ENCODE peak calls at places on chromosomes 3 and 15, in nine cellular contexts. One of them, this sample, is unnamed.

GRCh38 chr3:65924762-65925161 is 114.0 kb downstream of the MAGI1 start:
- DNase-seq in GM23338: no peak
- DNase-seq in psoas muscle: no peak
- DNase-seq in RWPE2: no peak
- DNase-seq in heart right ventricle: no peak
- DNase-seq in hepatocyte: no peak
- DNase-seq in WERI-Rb-1: no peak
- DNase-seq in ovary: no peak
- DNase-seq in breast epithelium: no peak
- DNase-seq in this sample: no peak

GRCh38 chr3:78285032-78285728 is 1245.3 kb downstream of the ROBO2 start:
- DNase-seq in ovary: no peak
- DNase-seq in WERI-Rb-1: no peak
- DNase-seq in psoas muscle: no peak
- DNase-seq in breast epithelium: no peak
- DNase-seq in hepatocyte: no peak
- DNase-seq in GM23338: peak
- DNase-seq in RWPE2: no peak
- DNase-seq in heart right ventricle: no peak
- DNase-seq in this sample: no peak

GRCh38 chr15:48989175-48989574 is 25.5 kb upstream of the SHC4 start:
- DNase-seq in psoas muscle: no peak
- DNase-seq in heart right ventricle: no peak
- DNase-seq in WERI-Rb-1: no peak
- DNase-seq in breast epithelium: no peak
- DNase-seq in ovary: no peak
- DNase-seq in hepatocyte: no peak
- DNase-seq in GM23338: no peak
- DNase-seq in RWPE2: no peak
- DNase-seq in this sample: no peak

GRCh38 chr15:99925661-99926461 is 192.6 kb upstream of the LYSMD4 start:
- DNase-seq in RWPE2: no peak
- DNase-seq in GM23338: peak
- DNase-seq in heart right ventricle: peak
- DNase-seq in ovary: peak
- DNase-seq in psoas muscle: peak
- DNase-seq in breast epithelium: peak
- DNase-seq in hepatocyte: peak
- DNase-seq in WERI-Rb-1: peak
- DNase-seq in this sample: peak

GRCh38 chr3:81463761-81464160 is 297.7 kb downstream of the GBE1 start:
- DNase-seq in hepatocyte: no peak
- DNase-seq in ovary: no peak
- DNase-seq in GM23338: no peak
- DNase-seq in heart right ventricle: no peak
- DNase-seq in RWPE2: no peak
- DNase-seq in WERI-Rb-1: no peak
- DNase-seq in breast epithelium: no peak
- DNase-seq in psoas muscle: no peak
- DNase-seq in this sample: no peak

GRCh38 chr3:10515884-10516495 is 10.6 kb upstream of the ATP2B2 start:
- DNase-seq in breast epithelium: no peak
- DNase-seq in hepatocyte: no peak
- DNase-seq in ovary: peak
- DNase-seq in RWPE2: peak
- DNase-seq in heart right ventricle: no peak
- DNase-seq in WERI-Rb-1: no peak
- DNase-seq in psoas muscle: no peak
- DNase-seq in GM23338: peak
- DNase-seq in this sample: no peak

GRCh38 chr3:126349071-126349470 is 8.1 kb downstream of the KLF15 start:
- DNase-seq in hepatocyte: no peak
- DNase-seq in breast epithelium: no peak
- DNase-seq in WERI-Rb-1: peak
- DNase-seq in GM23338: no peak
- DNase-seq in ovary: peak
- DNase-seq in RWPE2: peak
- DNase-seq in psoas muscle: no peak
- DNase-seq in heart right ventricle: no peak
- DNase-seq in this sample: peak

GRCh38 chr3:100401674-100402036 is 316 bp downstream of the LNP1 start:
- DNase-seq in RWPE2: no peak
- DNase-seq in WERI-Rb-1: peak
- DNase-seq in GM23338: peak
- DNase-seq in breast epithelium: peak
- DNase-seq in heart right ventricle: peak
- DNase-seq in psoas muscle: peak
- DNase-seq in hepatocyte: peak
- DNase-seq in ovary: peak
- DNase-seq in this sample: peak

GRCh38 chr15:60530168-60530567 is 51.2 kb upstream of the ICE2 start:
- DNase-seq in heart right ventricle: no peak
- DNase-seq in WERI-Rb-1: no peak
- DNase-seq in hepatocyte: no peak
- DNase-seq in psoas muscle: no peak
- DNase-seq in GM23338: no peak
- DNase-seq in breast epithelium: no peak
- DNase-seq in RWPE2: no peak
- DNase-seq in ovary: no peak
- DNase-seq in this sample: no peak
- H3K27ac ChIP-seq in heart right ventricle: no peak
- H3K27ac ChIP-seq in WERI-Rb-1: no peak
- H3K27ac ChIP-seq in hepatocyte: no peak
- H3K27ac ChIP-seq in psoas muscle: no peak
- H3K27ac ChIP-seq in GM23338: no peak
- H3K27ac ChIP-seq in breast epithelium: no peak
- H3K27ac ChIP-seq in RWPE2: no peak
- H3K27ac ChIP-seq in ovary: no peak
- H3K27ac ChIP-seq in this sample: no peak

GRCh38 chr3:18445421-18446066 is 20.4 kb upstream of the SATB1 start:
- DNase-seq in psoas muscle: no peak
- DNase-seq in heart right ventricle: no peak
- DNase-seq in breast epithelium: no peak
- DNase-seq in WERI-Rb-1: peak
- DNase-seq in GM23338: peak
- DNase-seq in hepatocyte: peak
- DNase-seq in RWPE2: no peak
- DNase-seq in ovary: no peak
- DNase-seq in this sample: no peak
- TF ChIP-seq CTCF in psoas muscle: no peak
- TF ChIP-seq CTCF in heart right ventricle: no peak
- TF ChIP-seq CTCF in breast epithelium: no peak
- TF ChIP-seq CTCF in WERI-Rb-1: peak
- TF ChIP-seq CTCF in GM23338: no peak
- TF ChIP-seq CTCF in hepatocyte: peak
- TF ChIP-seq CTCF in RWPE2: peak
- TF ChIP-seq CTCF in ovary: no peak
- TF ChIP-seq CTCF in this sample: no peak

GRCh38 chr15:67011620-67012005 is 53.8 kb upstream of the SMAD3 start:
- DNase-seq in heart right ventricle: no peak
- DNase-seq in hepatocyte: no peak
- DNase-seq in ovary: no peak
- DNase-seq in GM23338: no peak
- DNase-seq in psoas muscle: no peak
- DNase-seq in RWPE2: no peak
- DNase-seq in WERI-Rb-1: no peak
- DNase-seq in breast epithelium: no peak
- DNase-seq in this sample: no peak
- H3K27ac ChIP-seq in heart right ventricle: no peak
- H3K27ac ChIP-seq in hepatocyte: no peak
- H3K27ac ChIP-seq in ovary: no peak
- H3K27ac ChIP-seq in GM23338: no peak
- H3K27ac ChIP-seq in psoas muscle: no peak
- H3K27ac ChIP-seq in RWPE2: no peak
- H3K27ac ChIP-seq in WERI-Rb-1: no peak
- H3K27ac ChIP-seq in breast epithelium: no peak
- H3K27ac ChIP-seq in this sample: no peak

GRCh38 chr15:78565097-78565950 is at the start of gene CHRNA5:
- DNase-seq in WERI-Rb-1: peak
- DNase-seq in GM23338: peak
- DNase-seq in psoas muscle: peak
- DNase-seq in breast epithelium: peak
- DNase-seq in ovary: peak
- DNase-seq in hepatocyte: peak
- DNase-seq in heart right ventricle: peak
- DNase-seq in RWPE2: peak
- DNase-seq in this sample: peak

GRCh38 chr15:78564743-78565096 is 600 bp upstream of the CHRNA5 start:
- DNase-seq in GM23338: no peak
- DNase-seq in RWPE2: no peak
- DNase-seq in heart right ventricle: no peak
- DNase-seq in ovary: no peak
- DNase-seq in breast epithelium: no peak
- DNase-seq in WERI-Rb-1: no peak
- DNase-seq in hepatocyte: no peak
- DNase-seq in psoas muscle: no peak
- DNase-seq in this sample: no peak

GRCh38 chr15:78567541-78567940 is 2.2 kb downstream of the CHRNA5 start:
- DNase-seq in WERI-Rb-1: peak
- DNase-seq in hepatocyte: no peak
- DNase-seq in breast epithelium: no peak
- DNase-seq in GM23338: no peak
- DNase-seq in psoas muscle: no peak
- DNase-seq in RWPE2: no peak
- DNase-seq in ovary: no peak
- DNase-seq in heart right ventricle: no peak
- DNase-seq in this sample: no peak

GRCh38 chr15:78563092-78563491 is 2.2 kb upstream of the CHRNA5 start:
- DNase-seq in heart right ventricle: no peak
- DNase-seq in WERI-Rb-1: no peak
- DNase-seq in breast epithelium: no peak
- DNase-seq in hepatocyte: no peak
- DNase-seq in ovary: no peak
- DNase-seq in GM23338: no peak
- DNase-seq in psoas muscle: no peak
- DNase-seq in RWPE2: no peak
- DNase-seq in this sample: no peak

DNA sequence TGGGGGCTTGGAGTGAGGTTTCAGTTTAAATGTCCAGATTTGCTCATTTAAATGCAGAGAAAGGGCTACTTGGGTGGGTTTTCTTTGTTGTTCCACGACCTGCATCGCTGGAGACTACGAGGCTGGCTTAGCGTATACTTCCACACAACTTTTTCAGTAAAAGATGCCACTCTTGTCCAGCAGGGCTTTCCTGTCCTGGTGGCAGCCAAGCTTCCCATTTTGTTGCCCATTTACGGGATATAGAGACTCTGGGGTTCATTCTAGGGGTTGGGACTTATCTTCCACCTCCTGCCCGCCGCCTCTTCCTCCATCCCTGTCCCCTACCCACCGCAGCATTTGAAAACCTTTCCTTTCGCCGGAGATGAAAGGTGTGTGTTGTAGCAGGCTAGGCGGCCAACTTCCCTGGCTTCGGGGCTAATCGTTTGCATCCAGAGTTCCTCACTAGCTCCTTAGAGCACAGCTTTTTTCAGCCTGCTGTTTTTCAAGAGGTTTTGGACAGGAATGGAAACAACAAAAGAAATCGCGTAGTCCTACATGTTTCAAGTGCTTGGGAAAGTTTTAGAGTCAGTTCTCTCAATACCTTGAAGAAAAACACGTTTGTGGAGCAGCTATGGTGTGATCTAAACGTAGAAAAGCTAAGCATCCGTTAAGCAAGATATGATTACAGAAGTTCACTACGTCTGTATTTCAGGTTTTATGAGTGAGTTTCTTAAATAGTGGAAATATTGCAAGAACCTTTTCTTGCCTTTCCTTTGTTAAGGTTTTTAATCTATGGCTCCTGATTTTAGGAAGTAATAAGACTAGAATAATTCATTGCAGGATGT is 843 bp downstream of the CHRNA5 start:
- DNase-seq in psoas muscle: no peak
- DNase-seq in RWPE2: no peak
- DNase-seq in ovary: no peak
- DNase-seq in GM23338: peak
- DNase-seq in WERI-Rb-1: no peak
- DNase-seq in heart right ventricle: no peak
- DNase-seq in hepatocyte: peak
- DNase-seq in breast epithelium: no peak
- DNase-seq in this sample: no peak
- TF ChIP-seq CTCF in psoas muscle: no peak
- TF ChIP-seq CTCF in RWPE2: peak
- TF ChIP-seq CTCF in ovary: no peak
- TF ChIP-seq CTCF in GM23338: peak
- TF ChIP-seq CTCF in WERI-Rb-1: no peak
- TF ChIP-seq CTCF in heart right ventricle: no peak
- TF ChIP-seq CTCF in hepatocyte: peak
- TF ChIP-seq CTCF in breast epithelium: no peak
- TF ChIP-seq CTCF in this sample: no peak

DNA sequence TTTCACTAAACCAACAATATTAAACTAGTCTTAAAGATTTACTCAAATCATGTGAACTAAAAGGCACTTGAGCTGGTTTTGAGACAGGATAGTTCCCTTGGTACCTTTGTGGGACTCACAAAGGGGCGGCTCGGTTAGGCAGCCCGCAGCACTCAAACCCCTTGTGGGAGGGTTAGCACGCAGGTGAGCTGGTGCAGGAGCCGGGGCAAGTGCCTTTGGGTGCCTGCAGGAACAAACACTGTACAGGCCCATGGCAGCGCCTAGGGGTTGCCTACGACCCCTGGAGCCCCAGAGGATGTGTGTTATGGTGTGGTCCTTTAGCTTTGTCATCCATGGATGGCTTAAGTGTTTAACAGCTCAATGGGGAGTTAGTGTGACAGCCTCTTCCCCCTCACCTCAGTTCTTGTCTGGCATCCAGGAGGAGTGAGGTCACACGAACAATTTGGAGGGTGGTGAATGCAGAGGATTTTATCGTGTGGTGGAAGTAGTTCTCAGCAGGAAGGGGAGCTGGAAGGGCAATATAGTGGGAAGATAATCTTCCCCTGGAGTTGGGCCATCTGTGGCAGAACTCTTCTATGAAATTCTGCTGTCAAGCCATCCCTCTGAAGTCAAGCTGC is 470.9 kb downstream of the RBMS3 start:
- DNase-seq in WERI-Rb-1: no peak
- DNase-seq in psoas muscle: no peak
- DNase-seq in breast epithelium: no peak
- DNase-seq in heart right ventricle: peak
- DNase-seq in GM23338: no peak
- DNase-seq in RWPE2: no peak
- DNase-seq in hepatocyte: no peak
- DNase-seq in ovary: no peak
- DNase-seq in this sample: no peak
- H3K27ac ChIP-seq in WERI-Rb-1: no peak
- H3K27ac ChIP-seq in psoas muscle: no peak
- H3K27ac ChIP-seq in breast epithelium: no peak
- H3K27ac ChIP-seq in heart right ventricle: no peak
- H3K27ac ChIP-seq in GM23338: no peak
- H3K27ac ChIP-seq in RWPE2: no peak
- H3K27ac ChIP-seq in hepatocyte: no peak
- H3K27ac ChIP-seq in ovary: no peak
- H3K27ac ChIP-seq in this sample: peak